ENCODE peak calls at places on chromosomes 2 and 18, in eight cellular contexts. D, P, T, X, Y, J, Q and S are unnamed samples.

GRCh38 chr18:32287249-32287648 is 97.4 kb downstream of the MEP1B start:
- DNase-seq in P (no peak), D (no peak), T (no peak), J (no peak), Y (no peak), Q (no peak), X (no peak), S (no peak)

GRCh38 chr2:178333851-178334250 is 117.1 kb downstream of the PRKRA start:
- DNase-seq in Q (no peak), P (no peak), T (no peak), D (no peak), J (no peak), X (no peak), Y (no peak), S (no peak)

GRCh38 chr18:24792164-24792563 is 331.7 kb downstream of the HRH4 start:
- DNase-seq in P (no peak), Q (no peak), X (no peak), T (no peak), Y (no peak), J (no peak), D (no peak), S (no peak)

GRCh38 chr18:45835057-45835634 is 9.7 kb downstream of the SIGLEC15 start:
- DNase-seq in X (no peak), Y (no peak), T (no peak), Q (no peak), D (no peak), J (no peak), P (no peak), S (no peak)

GRCh38 chr2:201233192-201234166 is 26.9 kb upstream of the CASP8 start:
- DNase-seq in X (no peak), P (no peak), T (peak), Q (no peak), Y (peak), J (peak), D (peak), S (peak)

GRCh38 chr2:135093192-135093591 is 41.1 kb downstream of the RAB3GAP1 start:
- DNase-seq in Y (no peak), X (no peak), D (no peak), J (no peak), P (no peak), Q (no peak), T (no peak), S (no peak)

GRCh38 chr2:69549421-69549820 is 94.1 kb downstream of the AAK1 start:
- DNase-seq in Y (no peak), D (no peak), T (no peak), P (no peak), J (no peak), X (peak), Q (no peak), S (no peak)

GRCh38 chr2:40004336-40004735 is 225.3 kb upstream of the THUMPD2 start:
- DNase-seq in T (no peak), Y (no peak), Q (no peak), J (no peak), X (no peak), P (no peak), D (no peak), S (no peak)

GRCh38 chr18:57559311-57559710 is 27.2 kb downstream of the FECH start:
- DNase-seq in T (no peak), Y (no peak), Q (no peak), P (no peak), J (no peak), X (no peak), D (no peak), S (no peak)

GRCh38 chr2:206232287-206233035 is 42.0 kb upstream of the ZDBF2 start:
- DNase-seq in Q (no peak), X (no peak), T (no peak), J (no peak), P (no peak), D (no peak), Y (no peak), S (no peak)

GRCh38 chr2:18623782-18624181 is 34.4 kb upstream of the NT5C1B start:
- DNase-seq in Q (no peak), J (no peak), X (peak), Y (no peak), T (no peak), D (no peak), P (no peak), S (no peak)

GRCh38 chr2:26735096-26735495 is 29.0 kb upstream of the SLC35F6 start:
- DNase-seq in T (no peak), P (peak), J (no peak), X (peak), Y (no peak), D (peak), Q (no peak), S (no peak)

GRCh38 chr18:49431563-49431962 is 28.9 kb downstream of the DYM start:
- DNase-seq in Q (no peak), T (no peak), P (no peak), X (no peak), D (no peak), J (no peak), Y (no peak), S (no peak)

GRCh38 chr2:43345391-43345813 is 119.0 kb upstream of the ZFP36L2 start:
- DNase-seq in T (no peak), P (no peak), Q (no peak), J (no peak), Y (peak), X (no peak), D (no peak), S (no peak)

GRCh38 chr2:3904061-3904460 is 200.7 kb downstream of the DCDC2C start:
- DNase-seq in J (no peak), Q (no peak), P (no peak), Y (no peak), D (no peak), X (no peak), T (no peak), S (no peak)

GRCh38 chr2:11177871-11178598 is 22.8 kb downstream of the SLC66A3 start:
- DNase-seq in J (no peak), P (no peak), Y (no peak), Q (no peak), T (no peak), X (no peak), D (no peak), S (no peak)

GRCh38 chr2:33670392-33670937 is 71.4 kb upstream of the FAM98A start:
- DNase-seq in D (no peak), Y (no peak), P (no peak), Q (no peak), T (peak), X (no peak), J (no peak), S (no peak)
- TF ChIP-seq CTCF in D (no peak), Y (no peak), P (no peak), Q (peak), T (peak), X (peak), J (no peak), S (peak)

GRCh38 chr2:17539993-17540812 is at the start of gene VSNL1:
- DNase-seq in P (no peak), T (peak), Y (peak), X (no peak), J (no peak), Q (peak), D (peak), S (no peak)

GRCh38 chr2:17539596-17539992 is 902 bp upstream of the VSNL1 start:
- DNase-seq in D (no peak), J (no peak), Q (peak), P (no peak), T (peak), Y (no peak), X (no peak), S (no peak)

GRCh38 chr2:17540813-17541513 is 467 bp downstream of the VSNL1 start:
- DNase-seq in Y (no peak), X (no peak), Q (no peak), P (no peak), J (no peak), D (no peak), T (no peak), S (no peak)

GRCh38 chr2:17538022-17538843 is 2.3 kb upstream of the VSNL1 start:
- DNase-seq in Q (peak), T (peak), X (no peak), P (no peak), D (no peak), J (no peak), Y (no peak), S (no peak)

DNA sequence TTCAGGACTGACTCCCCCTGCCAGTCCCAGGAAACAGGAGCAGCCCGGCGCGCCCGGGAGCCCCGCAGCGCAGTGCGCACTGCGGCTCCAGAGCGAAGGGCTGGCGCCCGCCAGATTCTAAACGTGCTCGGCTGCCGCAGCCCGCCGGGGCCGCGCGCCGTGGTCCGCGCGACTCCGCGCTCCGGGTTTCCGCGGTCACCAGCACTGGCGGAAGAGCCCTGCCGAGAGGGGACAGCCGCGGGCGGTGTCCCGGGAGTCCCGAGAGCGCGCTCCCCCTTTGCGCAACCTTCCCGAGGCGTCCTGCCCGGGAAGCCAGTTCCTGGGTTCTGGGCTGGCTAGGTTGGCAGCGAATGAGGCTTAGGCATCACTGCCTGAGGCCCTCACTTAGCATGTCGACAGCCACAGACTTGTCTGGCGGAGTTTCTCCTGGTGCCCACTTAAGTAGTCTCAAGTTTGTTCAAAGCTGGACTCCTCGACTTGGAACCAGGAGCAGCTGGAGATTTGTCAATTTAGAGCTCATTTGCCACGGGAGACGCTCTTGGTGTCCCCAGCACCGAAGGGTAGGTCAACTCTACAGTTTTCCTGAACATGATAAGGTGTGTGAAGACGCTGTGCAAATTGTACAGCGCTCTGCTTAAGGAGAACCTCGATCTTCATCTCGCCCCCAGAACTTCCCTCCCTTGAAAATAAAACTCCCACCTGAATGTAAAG is 1.5 kb upstream of the VSNL1 start:
- DNase-seq in P (no peak), J (no peak), D (no peak), Y (peak), T (peak), X (no peak), Q (peak), S (no peak)
- TF ChIP-seq CTCF in P (no peak), J (no peak), D (no peak), Y (no peak), T (no peak), X (no peak), Q (no peak), S (no peak)

GRCh38 chr2:159797468-159798375 is at the start of gene CD302:
- DNase-seq in P (no peak), D (peak), Y (peak), T (no peak), X (no peak), J (peak), Q (peak), S (no peak)

GRCh38 chr2:159799833-159800232 is 1.8 kb upstream of the CD302 start:
- DNase-seq in T (no peak), Y (no peak), Q (no peak), D (no peak), X (no peak), P (no peak), J (no peak), S (no peak)

GRCh38 chr2:159795781-159796667 is 2.0 kb downstream of the CD302 start:
- DNase-seq in D (no peak), P (no peak), T (no peak), Y (no peak), J (no peak), Q (no peak), X (no peak), S (no peak)

GRCh38 chr2:159801925-159802324 is 3.9 kb upstream of the CD302 start:
- DNase-seq in Q (no peak), D (no peak), P (no peak), T (no peak), X (no peak), J (peak), Y (no peak), S (no peak)

DNA sequence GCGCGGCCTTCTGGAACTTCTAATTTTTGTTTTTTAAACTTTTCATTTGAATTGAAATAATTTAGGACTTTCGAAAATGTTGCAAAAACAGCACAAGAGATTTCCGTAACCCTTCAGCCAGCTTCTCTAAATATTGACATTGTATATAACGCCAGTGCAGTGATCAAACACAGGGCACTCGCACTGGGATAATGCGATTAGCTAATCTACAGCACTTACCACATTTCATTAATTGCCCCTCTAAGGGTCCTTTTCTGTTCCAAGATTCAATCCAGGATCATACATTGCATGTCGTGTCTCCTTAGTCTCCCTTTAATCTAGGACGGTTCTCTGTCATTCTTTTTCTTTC is 342 bp upstream of the CD302 start:
- DNase-seq in P (no peak), X (no peak), J (no peak), Q (no peak), D (no peak), T (no peak), Y (no peak), S (no peak)
- TF ChIP-seq CTCF in P (no peak), X (no peak), J (no peak), Q (no peak), D (no peak), T (no peak), Y (no peak), S (no peak)

GRCh38 chr18:77776104-77776503 is 526.5 kb downstream of the GALR1 start:
- DNase-seq in X (no peak), T (no peak), J (no peak), Y (no peak), P (no peak), D (no peak), Q (no peak), S (no peak)

DNA sequence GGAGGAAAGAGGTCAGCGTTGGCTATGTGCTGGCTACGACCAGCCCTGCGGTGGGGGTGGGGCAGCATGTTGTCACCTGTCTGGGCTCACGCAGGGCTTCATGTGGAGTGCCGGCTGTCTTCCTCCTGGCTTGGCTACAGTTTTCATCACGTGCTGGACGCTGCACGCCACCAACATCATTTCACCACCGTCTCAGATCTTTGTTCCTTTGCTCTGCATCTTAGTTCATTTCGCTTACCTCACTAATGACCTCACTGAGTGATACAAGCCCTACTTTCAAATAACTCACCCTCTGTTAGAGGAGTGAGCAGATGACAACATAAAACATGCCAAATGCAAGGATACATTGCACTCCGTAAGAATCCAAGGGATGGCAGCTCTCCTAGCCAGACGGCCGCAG is 527.5 kb downstream of the GALR1 start:
- DNase-seq in T (no peak), J (no peak), P (no peak), Q (no peak), Y (no peak), X (no peak), D (no peak), S (no peak)
- TF ChIP-seq CTCF in T (no peak), J (no peak), P (no peak), Q (no peak), Y (no peak), X (no peak), D (no peak), S (no peak)

GRCh38 chr2:85354286-85355072 is at the start of the genes ELMOD3 and RETSAT:
- DNase-seq in P (peak), X (peak), Y (peak), D (peak), J (peak), Q (peak), T (peak), S (peak)
- TF ChIP-seq CTCF in P (no peak), X (no peak), Y (no peak), D (peak), J (no peak), Q (no peak), T (no peak), S (no peak)

GRCh38 chr2:180979086-180979934 is 1.1 kb upstream of the UBE2E3 start:
- DNase-seq in Q (no peak), D (no peak), Y (no peak), X (no peak), P (no peak), T (no peak), J (no peak), S (no peak)

GRCh38 chr2:180983468-180984388 is 3.3 kb downstream of the UBE2E3 start:
- DNase-seq in Q (no peak), J (peak), D (no peak), T (peak), Y (no peak), P (no peak), X (no peak), S (no peak)

GRCh38 chr2:180979935-180980184 is 545 bp upstream of the UBE2E3 start:
- DNase-seq in T (no peak), D (no peak), P (no peak), X (no peak), Y (no peak), Q (no peak), J (no peak), S (no peak)

GRCh38 chr2:180980943-180981898 is 816 bp downstream of the UBE2E3 start:
- DNase-seq in Y (peak), T (no peak), Q (no peak), X (no peak), P (no peak), D (peak), J (peak), S (no peak)

GRCh38 chr2:180980185-180980942 is at the start of gene UBE2E3:
- DNase-seq in J (peak), D (peak), P (peak), Q (peak), X (no peak), Y (peak), T (peak), S (no peak)
- TF ChIP-seq CTCF in J (peak), D (peak), P (peak), Q (peak), X (peak), Y (peak), T (peak), S (peak)